ENCODE peak calls at places on chromosomes 7 and 10, in nine cellular contexts. T is IMR-90; O is stimulated activated CD4-positive, alpha-beta T cell treated with anti-CD3 and anti-CD28 coated beads, Interleukin-12 subunit alpha, Interleukin-12 subunit beta, amount 100 ng/mL, for 4 hours; B is skeletal muscle cell; C is choroid plexus epithelial cell; F is NCI-H226; V is CD8-positive, alpha-beta memory T cell; S is OCI-LY7; I is renal cortical epithelial cell. Z is an unnamed sample.

GRCh38 chr10:131786756-131787605 is 113.8 kb upstream of the PPP2R2D start:
- DNase-seq in T (peak), O (peak), B (no peak), C (peak), F (no peak), V (no peak), S (peak), I (peak), Z (no peak)

GRCh38 chr10:44463511-44464121 is 78.7 kb upstream of the CXCL12 start:
- DNase-seq in T (no peak), O (no peak), B (no peak), C (no peak), F (no peak), V (no peak), S (no peak), I (peak), Z (peak)

GRCh38 chr10:95400789-95401188 is 110.0 kb upstream of the PDLIM1 start:
- DNase-seq in T (no peak), O (no peak), B (no peak), C (no peak), F (no peak), V (no peak), S (no peak), I (peak), Z (no peak)

GRCh38 chr7:158861936-158862704 is 5.8 kb downstream of the DYNC2I1 start:
- DNase-seq in T (no peak), O (no peak), B (no peak), C (no peak), F (no peak), V (no peak), S (no peak), I (no peak), Z (no peak)

GRCh38 chr10:110357252-110357780 is 52.6 kb upstream of the SMNDC1 start:
- DNase-seq in T (peak), O (peak), B (peak), C (peak), F (peak), V (peak), S (peak), I (peak), Z (peak)

GRCh38 chr7:78702770-78703169 is 750.7 kb downstream of the MAGI2 start:
- DNase-seq in T (peak), O (no peak), B (peak), C (peak), F (peak), V (no peak), S (no peak), I (peak), Z (peak)

GRCh38 chr7:104267701-104268368 is 60.0 kb upstream of the ORC5 start:
- DNase-seq in T (peak), O (no peak), B (no peak), C (peak), F (no peak), V (no peak), S (peak), I (peak), Z (no peak)

GRCh38 chr7:2032030-2032875 is 200.5 kb downstream of the MAD1L1 start:
- DNase-seq in T (peak), O (no peak), B (peak), C (peak), F (peak), V (no peak), S (no peak), I (peak), Z (no peak)

GRCh38 chr7:73395538-73396503 is 37.8 kb upstream of the FZD9 start:
- DNase-seq in T (no peak), O (no peak), B (no peak), C (no peak), F (no peak), V (no peak), S (no peak), I (no peak), Z (no peak)

GRCh38 chr10:126439947-126440346 is 51.7 kb upstream of the ADAM12 start:
- DNase-seq in T (no peak), O (no peak), B (no peak), C (no peak), F (no peak), V (no peak), S (no peak), I (peak), Z (no peak)

GRCh38 chr7:53437336-53437735 is 401.9 kb downstream of the POM121L12 start:
- DNase-seq in T (no peak), O (no peak), B (no peak), C (no peak), F (peak), V (no peak), S (no peak), I (peak), Z (no peak)

GRCh38 chr7:151352512-151352911 is 10.9 kb downstream of the NUB1 start:
- DNase-seq in T (no peak), O (no peak), B (no peak), C (no peak), F (no peak), V (no peak), S (no peak), I (no peak), Z (no peak)

GRCh38 chr10:58384536-58384998 is 643 bp upstream of the TFAM start:
- DNase-seq in T (no peak), O (no peak), B (no peak), C (no peak), F (no peak), V (no peak), S (no peak), I (peak), Z (no peak)

GRCh38 chr7:2203551-2204300 is 29.0 kb downstream of the MAD1L1 start:
- DNase-seq in T (peak), O (no peak), B (no peak), C (peak), F (no peak), V (no peak), S (peak), I (no peak), Z (no peak)

GRCh38 chr7:148650232-148650858 is 48.4 kb upstream of the CUL1 start:
- DNase-seq in T (peak), O (no peak), B (peak), C (peak), F (peak), V (no peak), S (no peak), I (peak), Z (peak)

GRCh38 chr7:131026297-131027003 is 292.4 kb upstream of the KLF14 start:
- DNase-seq in T (peak), O (no peak), B (no peak), C (peak), F (no peak), V (no peak), S (no peak), I (peak), Z (peak)

GRCh38 chr10:25890995-25891394 is 43.0 kb upstream of the MYO3A start:
- DNase-seq in T (no peak), O (no peak), B (no peak), C (no peak), F (no peak), V (no peak), S (no peak), I (no peak), Z (no peak)

GRCh38 chr7:106793015-106793651 is 71.9 kb upstream of the PIK3CG start:
- DNase-seq in T (peak), O (no peak), B (no peak), C (peak), F (no peak), V (peak), S (peak), I (peak), Z (no peak)

GRCh38 chr7:155218276-155219153 is 79.2 kb upstream of the INSIG1 start:
- DNase-seq in T (no peak), O (no peak), B (no peak), C (no peak), F (no peak), V (no peak), S (no peak), I (no peak), Z (no peak)

GRCh38 chr10:99913831-99914235 is 95.9 kb downstream of the DNMBP start:
- DNase-seq in T (no peak), O (no peak), B (no peak), C (no peak), F (no peak), V (no peak), S (no peak), I (peak), Z (no peak)

GRCh38 chr10:100881552-100882250 is 31.1 kb upstream of the SLF2 start:
- DNase-seq in T (no peak), O (no peak), B (no peak), C (no peak), F (no peak), V (no peak), S (no peak), I (no peak), Z (no peak)

GRCh38 chr10:3401491-3401938 is 228.9 kb upstream of the PITRM1 start:
- DNase-seq in T (peak), O (no peak), B (no peak), C (peak), F (peak), V (no peak), S (no peak), I (no peak), Z (peak)

GRCh38 chr10:74955796-74956195 is 129.4 kb downstream of the KAT6B start:
- DNase-seq in T (peak), O (no peak), B (no peak), C (no peak), F (peak), V (no peak), S (no peak), I (no peak), Z (no peak)

GRCh38 chr7:157690833-157691382 is 354.1 kb downstream of the DNAJB6 start:
- DNase-seq in T (no peak), O (no peak), B (no peak), C (peak), F (peak), V (no peak), S (no peak), I (no peak), Z (peak)

GRCh38 chr10:9670911-9671310 is 1346.8 kb upstream of the CELF2 start:
- DNase-seq in T (no peak), O (no peak), B (no peak), C (no peak), F (no peak), V (no peak), S (no peak), I (no peak), Z (no peak)